ENCODE peak calls at places on chromosomes 7 and 10, in five cellular contexts. One of them, this sample, is unnamed.

GRCh38 chr7:55517936-55518689 is 54.2 kb downstream of the VOPP1 start:
- DNase-seq in GM04503: no peak
- DNase-seq in lower leg skin: no peak
- DNase-seq in Ammon's horn: no peak
- DNase-seq in heart right ventricle: no peak
- DNase-seq in this sample: no peak

GRCh38 chr7:1620835-1621234 is 49.2 kb upstream of the ELFN1 start:
- DNase-seq in lower leg skin: no peak
- DNase-seq in Ammon's horn: no peak
- DNase-seq in heart right ventricle: no peak
- DNase-seq in GM04503: no peak
- DNase-seq in this sample: no peak

GRCh38 chr10:62027841-62028501 is 126.5 kb downstream of the ARID5B start:
- DNase-seq in heart right ventricle: no peak
- DNase-seq in Ammon's horn: no peak
- DNase-seq in lower leg skin: no peak
- DNase-seq in GM04503: no peak
- DNase-seq in this sample: no peak

GRCh38 chr7:131844380-131844779 is 288.0 kb upstream of the PODXL start:
- DNase-seq in heart right ventricle: no peak
- DNase-seq in Ammon's horn: peak; percentile 21
- DNase-seq in lower leg skin: no peak
- DNase-seq in GM04503: no peak
- DNase-seq in this sample: no peak

GRCh38 chr10:77602231-77602912 is 35.2 kb downstream of the KCNMA1 start:
- DNase-seq in lower leg skin: no peak
- DNase-seq in GM04503: no peak
- DNase-seq in Ammon's horn: no peak
- DNase-seq in heart right ventricle: no peak
- DNase-seq in this sample: no peak

GRCh38 chr10:21528452-21529235 is 3.2 kb upstream of the SKIDA1 start:
- DNase-seq in lower leg skin: no peak
- DNase-seq in heart right ventricle: no peak
- DNase-seq in GM04503: no peak
- DNase-seq in Ammon's horn: peak; percentile 25
- DNase-seq in this sample: no peak

GRCh38 chr10:88097092-88097894 is 233.9 kb downstream of the PTEN start:
- DNase-seq in GM04503: no peak
- DNase-seq in heart right ventricle: no peak
- DNase-seq in lower leg skin: no peak
- DNase-seq in Ammon's horn: no peak
- DNase-seq in this sample: no peak

GRCh38 chr10:50625663-50626062 is 1.9 kb upstream of the SGMS1 start:
- DNase-seq in GM04503: no peak
- DNase-seq in heart right ventricle: no peak
- DNase-seq in lower leg skin: no peak
- DNase-seq in Ammon's horn: no peak
- DNase-seq in this sample: no peak

GRCh38 chr10:97062484-97062883 is 123.3 kb downstream of the SLIT1 start:
- DNase-seq in heart right ventricle: no peak
- DNase-seq in Ammon's horn: no peak
- DNase-seq in lower leg skin: no peak
- DNase-seq in GM04503: no peak
- DNase-seq in this sample: no peak

GRCh38 chr10:132521466-132522102 is 16.0 kb upstream of the INPP5A start:
- DNase-seq in Ammon's horn: no peak
- DNase-seq in GM04503: no peak
- DNase-seq in lower leg skin: no peak
- DNase-seq in heart right ventricle: peak; percentile 3
- DNase-seq in this sample: no peak

GRCh38 chr10:62735464-62736188 is 68.9 kb upstream of the ADO start:
- DNase-seq in heart right ventricle: no peak
- DNase-seq in GM04503: no peak
- DNase-seq in lower leg skin: no peak
- DNase-seq in Ammon's horn: no peak
- DNase-seq in this sample: no peak

GRCh38 chr10:113704637-113705343 is 25.1 kb downstream of the CASP7 start:
- DNase-seq in lower leg skin: no peak
- DNase-seq in Ammon's horn: peak; percentile 78
- DNase-seq in GM04503: peak; percentile 3
- DNase-seq in heart right ventricle: no peak
- DNase-seq in this sample: no peak

GRCh38 chr7:43942997-43943701 is 16.9 kb downstream of the UBE2D4 start:
- DNase-seq in Ammon's horn: no peak
- DNase-seq in GM04503: no peak
- DNase-seq in heart right ventricle: no peak
- DNase-seq in lower leg skin: no peak
- DNase-seq in this sample: no peak

GRCh38 chr7:100351657-100352058 is 6.3 kb upstream of the PILRB start:
- DNase-seq in heart right ventricle: no peak
- DNase-seq in Ammon's horn: no peak
- DNase-seq in GM04503: no peak
- DNase-seq in lower leg skin: no peak
- DNase-seq in this sample: no peak

GRCh38 chr7:50092579-50093411 is at the start of gene ZPBP:
- DNase-seq in lower leg skin: no peak
- DNase-seq in heart right ventricle: no peak
- DNase-seq in Ammon's horn: peak; percentile 67
- DNase-seq in GM04503: no peak
- DNase-seq in this sample: no peak

GRCh38 chr7:47153076-47153475 is 428.8 kb downstream of the TNS3 start:
- DNase-seq in GM04503: peak; percentile 93
- DNase-seq in lower leg skin: peak; percentile 29
- DNase-seq in Ammon's horn: no peak
- DNase-seq in heart right ventricle: peak; percentile 62
- DNase-seq in this sample: no peak

This sample was measured in right atrium auricular region.